ENCODE peak calls at places on chromosomes 11 and 22, in seven cellular contexts. L, O, C, B, V, J and A are unnamed samples.
A peak's percentile ranks its signal among the peaks of the same experiment; 100 is the strongest.

GRCh38 chr11:67615455-67616430 is 9.0 kb downstream of the NDUFV1 start:
- DNase-seq in L (peak; percentile 81), O (peak; percentile 71), C (no peak), B (no peak), V (no peak), J (peak; percentile 21), A (no peak)

GRCh38 chr22:46122511-46122971 is 27.8 kb upstream of the PPARA start:
- DNase-seq in L (peak; percentile 79), O (peak; percentile 73), C (peak; percentile 84), B (no peak), V (peak; percentile 66), J (peak; percentile 45), A (peak; percentile 48)

GRCh38 chr11:11641581-11641980 is 19.8 kb upstream of the GALNT18 start:
- DNase-seq in L (no peak), O (no peak), C (no peak), B (no peak), V (no peak), J (no peak), A (no peak)

GRCh38 chr11:86740628-86741488 is 59.5 kb upstream of the PRSS23 start:
- DNase-seq in L (no peak), O (no peak), C (peak; percentile 76), B (no peak), V (peak; percentile 95), J (peak; percentile 84), A (peak; percentile 98)

GRCh38 chr11:104694259-104695070 is 203.8 kb downstream of the CASP12 start:
- DNase-seq in L (no peak), O (no peak), C (no peak), B (no peak), V (peak; percentile 57), J (peak; percentile 79), A (peak; percentile 89)

GRCh38 chr11:122853971-122854446 is 15.7 kb downstream of the CRTAM start:
- DNase-seq in L (no peak), O (no peak), C (peak; percentile 67), B (peak; percentile 81), V (peak; percentile 85), J (peak; percentile 58), A (peak; percentile 73)

GRCh38 chr11:45332486-45332934 is 46.4 kb upstream of the SYT13 start:
- DNase-seq in L (no peak), O (peak; percentile 31), C (peak; percentile 65), B (peak; percentile 52), V (peak; percentile 12), J (no peak), A (peak; percentile 32)

GRCh38 chr11:74870485-74870884 is 78.4 kb downstream of the XRRA1 start:
- DNase-seq in L (no peak), O (no peak), C (no peak), B (no peak), V (peak; percentile 65), J (no peak), A (peak; percentile 66)

GRCh38 chr11:43685483-43685882 is 4.9 kb downstream of the HSD17B12 start:
- DNase-seq in L (no peak), O (no peak), C (no peak), B (no peak), V (peak; percentile 12), J (no peak), A (peak; percentile 16)